ENCODE peak calls at places on chromosomes 5 and 9, in four cellular contexts. F, Q, K and D are unnamed samples.

GRCh38 chr9:72139233-72139632 is 10.0 kb upstream of the GDA start:
- DNase-seq in K (no peak), F (no peak), Q (no peak), D (no peak)

GRCh38 chr9:79662553-79662956 is 90.8 kb downstream of the TLE4 start:
- DNase-seq in Q (no peak), F (peak; percentile 75), K (no peak), D (no peak)

GRCh38 chr5:167072225-167072624 is 1219.2 kb upstream of the WWC1 start:
- DNase-seq in F (no peak), Q (no peak), K (no peak), D (no peak)

GRCh38 chr5:138336952-138337684 is 948 bp upstream of the FAM53C start:
- DNase-seq in K (no peak), F (peak; percentile 74), Q (no peak), D (no peak)

GRCh38 chr9:93657331-93658111 is 81.1 kb downstream of the PHF2 start:
- DNase-seq in Q (no peak), F (no peak), K (peak; percentile 5), D (no peak)

GRCh38 chr9:127707766-127708165 is 978 bp downstream of the CFAP157 start:
- DNase-seq in F (no peak), K (no peak), Q (peak; percentile 55), D (no peak)

GRCh38 chr9:134768332-134769083 is 112.1 kb upstream of the FCN2 start:
- DNase-seq in K (peak; percentile 51), F (peak; percentile 80), Q (no peak), D (peak; percentile 78)

GRCh38 chr5:119583684-119584083 is 45.7 kb upstream of the FAM170A start:
- DNase-seq in F (peak; percentile 3), Q (no peak), K (no peak), D (no peak)

GRCh38 chr9:5617749-5618148 is 11.2 kb upstream of the RIC1 start:
- DNase-seq in Q (peak; percentile 79), F (no peak), K (no peak), D (no peak)

GRCh38 chr9:77099388-77099787 is 77.9 kb upstream of the VPS13A start:
- DNase-seq in Q (no peak), F (no peak), K (no peak), D (no peak)

GRCh38 chr9:129312251-129312650 is 134.2 kb upstream of the IER5L start:
- DNase-seq in F (no peak), Q (no peak), K (no peak), D (no peak)

GRCh38 chr9:137411670-137412380 is 11.1 kb downstream of the EXD3 start:
- DNase-seq in F (peak; percentile 76), K (peak; percentile 78), Q (no peak), D (peak; percentile 90)

GRCh38 chr5:90994796-90995195 is 388.3 kb downstream of the ARRDC3 start:
- DNase-seq in Q (no peak), F (no peak), K (no peak), D (no peak)

GRCh38 chr9:38160613-38161215 is 91.7 kb upstream of the SHB start:
- DNase-seq in K (peak; percentile 48), F (peak; percentile 50), Q (peak; percentile 71), D (peak; percentile 65)

GRCh38 chr9:122226758-122227575 is 1.8 kb downstream of the LHX6 start:
- DNase-seq in K (no peak), F (no peak), Q (no peak), D (no peak)

GRCh38 chr9:91177661-91178280 is 183.9 kb downstream of the AUH start:
- DNase-seq in K (no peak), Q (no peak), F (peak; percentile 43), D (peak; percentile 76)

GRCh38 chr9:212265-212664 is 2.4 kb upstream of the DOCK8 start:
- DNase-seq in K (no peak), F (no peak), Q (no peak), D (no peak)

GRCh38 chr5:149133795-149134777 is 7.2 kb upstream of the ABLIM3 start:
- DNase-seq in F (peak; percentile 78), K (peak; percentile 64), Q (no peak), D (peak; percentile 85)

GRCh38 chr9:27150758-27151431 is 41.9 kb downstream of the TEK start:
- DNase-seq in Q (no peak), K (no peak), F (peak; percentile 75), D (peak; percentile 84)

GRCh38 chr5:55344392-55344992 is 36.7 kb downstream of the MTREX start:
- DNase-seq in K (no peak), Q (peak; percentile 49), F (peak; percentile 65), D (peak; percentile 79)

GRCh38 chr5:162824360-162824759 is 613.0 kb upstream of the CCNG1 start:
- DNase-seq in F (no peak), Q (no peak), K (no peak), D (no peak)

GRCh38 chr5:102561894-102562760 is 63.3 kb upstream of the SLCO6A1 start:
- DNase-seq in K (peak; percentile 11), Q (peak; percentile 16), F (peak; percentile 15), D (peak; percentile 39)

GRCh38 chr9:33159058-33159759 is 7.9 kb downstream of the B4GALT1 start:
- DNase-seq in K (peak; percentile 73), F (no peak), Q (peak; percentile 68), D (peak; percentile 70)

GRCh38 chr5:169160405-169160901 is 140.5 kb downstream of the SLIT3 start:
- DNase-seq in K (no peak), Q (no peak), F (peak; percentile 81), D (peak; percentile 97)

GRCh38 chr9:9522406-9522805 is 1090.4 kb downstream of the PTPRD start:
- DNase-seq in Q (no peak), F (no peak), K (no peak), D (no peak)

GRCh38 chr9:82161876-82162275 is 173.3 kb downstream of the SPATA31D1 start:
- DNase-seq in Q (no peak), F (no peak), K (no peak), D (no peak)

GRCh38 chr9:116232425-116233159 is 79.0 kb downstream of the PAPPA start:
- DNase-seq in Q (no peak), F (peak; percentile 50), K (no peak), D (peak; percentile 15)

GRCh38 chr9:116233160-116233530 is 79.6 kb downstream of the PAPPA start:
- DNase-seq in Q (no peak), F (no peak), K (no peak), D (no peak)

GRCh38 chr9:116230233-116230632 is 76.6 kb downstream of the PAPPA start:
- DNase-seq in K (no peak), F (no peak), Q (no peak), D (peak; percentile 44)

GRCh38 chr9:116237456-116237855 is 83.9 kb downstream of the PAPPA start:
- DNase-seq in Q (no peak), F (no peak), K (no peak), D (no peak)

DNA sequence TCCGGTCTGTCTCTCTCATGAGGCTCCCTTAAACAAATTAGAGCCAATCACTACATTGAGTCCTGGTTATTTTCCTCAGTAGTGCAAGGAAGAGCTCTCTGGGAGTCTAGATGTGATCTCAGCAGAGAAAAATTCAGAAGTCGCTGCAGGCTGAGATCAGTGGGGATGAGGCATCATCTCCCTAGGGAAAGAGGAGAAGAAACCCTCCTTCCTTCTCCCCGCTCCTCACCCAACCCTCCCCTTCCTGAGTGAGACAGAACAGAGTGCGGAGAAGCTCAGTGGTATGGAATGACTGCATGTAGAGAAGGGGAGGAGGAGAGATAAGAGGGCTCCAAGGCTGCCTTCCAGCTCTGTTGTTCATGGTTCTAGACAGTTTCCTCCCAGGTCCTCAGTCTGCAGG is 80.5 kb downstream of the PAPPA start:
- DNase-seq in Q (no peak), F (peak; percentile 97), K (no peak), D (peak; percentile 97)
- H3K4me3 ChIP-seq in Q (no peak overlapping the region), F (no peak overlapping the region), K (no peak overlapping the region), D (no peak overlapping the region)

DNA sequence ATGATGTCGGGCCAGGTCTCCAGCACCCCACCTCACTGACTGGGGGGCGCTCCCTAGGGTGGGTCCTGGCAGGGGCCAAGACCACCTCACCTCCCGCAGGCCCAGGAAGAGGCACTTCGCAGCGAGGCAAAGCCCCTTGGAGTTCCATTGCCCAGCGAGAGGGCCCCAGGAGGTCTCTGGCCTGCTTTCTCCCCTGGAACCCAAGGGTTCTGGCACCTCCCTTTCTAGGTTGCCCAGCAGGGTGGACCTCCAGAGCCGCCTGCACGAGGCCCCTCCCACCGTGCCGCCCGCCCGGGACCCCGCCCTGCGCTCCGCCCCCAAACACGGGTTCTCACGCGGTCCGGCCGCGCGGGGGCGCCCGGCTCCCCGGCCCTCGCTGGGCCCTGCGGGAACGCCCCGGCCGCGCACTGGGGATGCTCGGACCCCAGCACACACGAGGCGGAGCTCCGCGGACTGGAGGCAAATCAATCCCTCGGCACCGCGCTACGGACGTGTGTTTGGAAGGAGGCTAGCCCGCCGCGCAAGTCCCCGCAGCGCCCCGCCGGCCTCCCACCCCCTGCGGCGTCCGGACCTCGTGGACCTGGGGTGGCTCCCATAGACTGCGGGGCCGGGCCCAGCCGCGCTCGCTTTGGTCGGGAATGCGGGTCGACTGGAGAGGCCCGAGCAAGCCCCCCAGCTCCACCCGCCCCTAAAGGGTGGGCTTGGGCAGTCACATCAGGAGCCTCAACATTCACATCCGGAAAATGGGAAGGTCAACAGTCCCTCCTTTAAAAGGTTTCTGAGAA is 99.5 kb upstream of the LMX1B start:
- DNase-seq in Q (peak; percentile 66), F (peak; percentile 24), K (peak; percentile 82), D (peak; percentile 27)
- TF ChIP-seq CTCF in Q (peak; percentile 79), F (no peak), K (peak; percentile 65), D (peak; percentile 29)

DNA sequence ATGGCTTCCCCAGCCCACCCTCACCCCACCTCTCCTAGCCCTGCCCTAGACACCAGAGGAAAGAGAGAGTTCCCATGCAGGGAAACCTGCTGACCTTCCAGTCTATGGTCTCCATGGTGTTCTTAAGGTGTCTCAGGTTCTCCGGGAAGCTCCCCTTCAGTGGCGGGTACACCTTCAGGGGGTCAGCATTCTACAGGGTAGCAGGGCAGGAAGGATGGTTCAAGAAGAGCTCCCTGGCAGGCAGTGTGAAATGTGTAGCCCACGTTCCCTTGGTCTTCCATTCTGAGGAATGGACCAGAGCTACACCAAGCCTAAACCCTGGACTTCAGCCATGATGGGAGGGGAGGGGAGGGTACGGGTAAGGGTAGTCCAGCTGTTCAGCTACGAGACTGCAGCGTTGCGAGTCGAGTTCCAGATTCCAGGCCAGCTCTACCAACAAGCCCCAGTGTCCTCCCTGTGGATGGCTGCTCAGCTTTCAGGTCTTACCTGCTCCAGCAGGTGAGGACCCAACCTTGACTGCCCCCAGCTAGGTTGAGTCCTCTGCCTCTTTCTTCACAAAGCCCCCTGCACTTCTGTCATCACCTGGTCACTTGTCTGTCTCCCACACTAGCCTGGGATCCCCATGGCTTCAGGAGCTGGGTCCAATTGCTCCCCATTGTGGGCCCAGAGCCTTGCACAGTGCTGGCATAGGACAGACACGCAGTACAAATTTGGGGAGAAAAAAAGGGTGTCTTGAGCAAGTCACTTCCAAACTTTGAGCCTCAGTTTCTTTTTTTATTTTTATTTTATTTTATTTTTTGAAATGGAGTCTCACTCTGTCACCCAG is 7.5 kb downstream of the CD74 start:
- DNase-seq in K (no peak), Q (no peak), F (no peak), D (no peak)
- H3K4me3 ChIP-seq in K (no peak overlapping the region), Q (no peak overlapping the region), F (no peak overlapping the region), D (no peak overlapping the region)

DNA sequence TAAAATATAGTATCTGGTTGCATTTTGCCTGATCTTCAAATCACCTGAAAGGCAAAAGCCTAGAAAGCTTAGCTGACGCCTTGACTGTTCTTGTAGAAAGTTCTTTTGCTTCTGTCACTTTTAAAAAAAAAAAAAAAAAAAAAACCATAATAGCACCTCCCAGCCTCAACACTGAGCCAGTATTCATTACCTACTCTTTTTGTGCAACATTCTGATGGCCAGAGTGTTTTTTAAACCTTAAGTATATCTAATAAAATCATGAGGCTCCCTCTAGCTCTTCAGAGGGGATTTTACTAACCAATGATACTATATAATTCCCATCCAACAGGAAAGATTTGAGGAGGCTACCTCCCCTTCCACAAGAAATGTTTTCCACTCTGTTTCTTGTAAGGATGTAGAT is 3.9 kb downstream of the BNC2 start:
- DNase-seq in K (no peak), F (no peak), Q (no peak), D (peak; percentile 84)
- TF ChIP-seq CTCF in K (no peak), F (no peak), Q (no peak), D (no peak)

GRCh38 chr5:172180936-172181335 is 7.1 kb downstream of the STK10 start:
- DNase-seq in K (no peak), Q (no peak), F (no peak), D (no peak)
- H3K4me3 ChIP-seq in K (no peak overlapping the region), Q (no peak overlapping the region), F (no peak overlapping the region), D (no peak overlapping the region)